ENCODE peak calls at places on chromosome 21, in ten cellular contexts. M is KBM-7, O is putamen, A is omental fat pad, L is NCI-H446 treated with DMSO at 0.1 percent for 48 hours, C is lower leg skin, X is GM23248, F is left lung, I is NCI-H524, Z is erythroblast. D is an unnamed sample.

GRCh38 chr21:25818156-25818950 is 83.6 kb downstream of the GABPA start:
- DNase-seq in Z (no peak), X (no peak), A (no peak), I (no peak), M (no peak), F (no peak), C (no peak), L (no peak), O (no peak), D (no peak)

GRCh38 chr21:43956667-43957030 is 55.5 kb upstream of the TRAPPC10 start:
- DNase-seq in X (no peak), C (no peak), Z (no peak), M (no peak), F (peak), I (no peak), O (no peak), L (no peak), A (no peak), D (no peak)

GRCh38 chr21:40120944-40121575 is 253.8 kb downstream of the PCP4 start:
- DNase-seq in L (no peak), O (no peak), X (peak), A (no peak), M (peak), C (no peak), I (peak), F (no peak), Z (peak), D (no peak)

GRCh38 chr21:36381841-36382589 is 3.2 kb upstream of the CHAF1B start:
- DNase-seq in F (no peak), I (no peak), A (no peak), O (no peak), Z (peak), L (no peak), M (no peak), C (no peak), X (peak), D (no peak)

GRCh38 chr21:28337319-28337718 is 655.4 kb downstream of the LTN1 start:
- DNase-seq in M (peak), A (no peak), L (peak), O (peak), Z (peak), I (peak), F (no peak), X (peak), C (no peak), D (no peak)

GRCh38 chr21:42125571-42126544 is 54.7 kb downstream of the UMODL1 start:
- DNase-seq in M (peak), L (no peak), O (no peak), Z (no peak), C (no peak), A (no peak), I (peak), F (peak), X (peak), D (peak)

GRCh38 chr21:37196847-37197246 is 70.3 kb downstream of the VPS26C start:
- DNase-seq in O (no peak), F (no peak), M (no peak), A (no peak), C (no peak), I (no peak), Z (no peak), X (no peak), L (no peak), D (no peak)

GRCh38 chr21:45326169-45326833 is 38.6 kb upstream of the POFUT2 start:
- DNase-seq in C (no peak), I (peak), O (peak), M (no peak), Z (no peak), X (peak), L (no peak), F (peak), A (no peak), D (no peak)

GRCh38 chr21:35234725-35235124 is 185.6 kb upstream of the RUNX1 start:
- DNase-seq in Z (no peak), M (peak), A (no peak), I (no peak), L (no peak), X (no peak), F (no peak), O (no peak), C (no peak), D (no peak)

GRCh38 chr21:39004776-39005605 is 178.3 kb downstream of the PSMG1 start:
- DNase-seq in L (no peak), O (peak), A (no peak), Z (peak), C (no peak), I (no peak), X (no peak), M (peak), F (no peak), D (no peak)

GRCh38 chr21:46036696-46037337 is 55.2 kb downstream of the COL6A1 start:
- DNase-seq in O (no peak), A (no peak), I (no peak), L (no peak), Z (no peak), X (no peak), M (no peak), C (no peak), F (no peak), D (no peak)

GRCh38 chr21:20451051-20451450 is 547.2 kb upstream of the NCAM2 start:
- DNase-seq in X (no peak), A (no peak), M (no peak), Z (no peak), L (no peak), I (no peak), O (no peak), C (no peak), F (no peak), D (no peak)

GRCh38 chr21:29827647-29828046 is 112.1 kb downstream of the GRIK1 start:
- DNase-seq in L (no peak), F (no peak), A (no peak), M (no peak), I (no peak), O (no peak), C (no peak), Z (no peak), X (no peak), D (no peak)

GRCh38 chr21:29390778-29391177 is 92.1 kb downstream of the BACH1 start:
- DNase-seq in F (no peak), Z (no peak), L (no peak), C (no peak), I (no peak), X (no peak), O (no peak), A (no peak), M (no peak), D (no peak)

GRCh38 chr21:25759573-25759972 is 24.8 kb downstream of the GABPA start:
- DNase-seq in C (no peak), F (no peak), I (no peak), L (no peak), Z (no peak), A (no peak), M (no peak), O (no peak), X (peak), D (no peak)

GRCh38 chr21:41610042-41610839 is 102.3 kb upstream of the TMPRSS2 start:
- DNase-seq in F (no peak), C (no peak), X (peak), Z (peak), A (no peak), O (no peak), M (peak), L (no peak), I (peak), D (peak)

GRCh38 chr21:43305811-43306311 is 121.1 kb downstream of the SIK1 start:
- DNase-seq in L (no peak), A (no peak), Z (no peak), M (no peak), F (peak), C (no peak), X (no peak), O (no peak), I (no peak), D (no peak)

GRCh38 chr21:43333301-43334062 is 93.4 kb downstream of the SIK1 start:
- DNase-seq in M (no peak), C (no peak), A (peak), Z (no peak), X (peak), O (no peak), L (no peak), F (peak), I (no peak), D (no peak)

GRCh38 chr21:18529253-18529652 is 125.7 kb upstream of the TMPRSS15 start:
- DNase-seq in F (no peak), C (no peak), I (peak), M (no peak), Z (no peak), A (no peak), L (peak), O (no peak), X (peak), D (no peak)

GRCh38 chr21:37636152-37636860 is 269.7 kb downstream of the DYRK1A start:
- DNase-seq in M (no peak), O (no peak), F (no peak), Z (no peak), A (no peak), X (peak), C (no peak), I (no peak), L (no peak), D (no peak)

GRCh38 chr21:15857740-15858139 is 128.0 kb downstream of the USP25 start:
- DNase-seq in A (no peak), O (no peak), M (no peak), I (no peak), L (no peak), C (no peak), Z (no peak), F (no peak), X (no peak), D (no peak)

GRCh38 chr21:17279663-17280062 is 233.2 kb upstream of the CXADR start:
- DNase-seq in O (no peak), I (no peak), C (no peak), X (no peak), L (no peak), F (no peak), A (no peak), Z (no peak), M (no peak), D (no peak)

GRCh38 chr21:36105327-36105842 is 29.5 kb upstream of the CBR3 start:
- DNase-seq in Z (no peak), M (no peak), C (no peak), X (no peak), F (no peak), A (no peak), L (no peak), I (no peak), O (no peak), D (no peak)

GRCh38 chr21:43864313-43864805 is 664 bp upstream of the AGPAT3 start:
- DNase-seq in C (no peak), M (peak), I (peak), X (peak), O (no peak), Z (peak), F (peak), L (no peak), A (no peak), D (peak)

GRCh38 chr21:43754948-43755781 is 20.9 kb downstream of the CSTB start:
- DNase-seq in A (no peak), C (no peak), I (peak), X (no peak), Z (no peak), O (no peak), L (no peak), M (no peak), F (no peak), D (no peak)

GRCh38 chr21:41133896-41134522 is 34.0 kb upstream of the BACE2 start:
- DNase-seq in X (peak), F (no peak), L (no peak), C (no peak), A (no peak), Z (peak), M (peak), O (no peak), I (peak), D (peak)

GRCh38 chr21:17491716-17492414 is 21.0 kb upstream of the CXADR start:
- DNase-seq in M (peak), Z (no peak), I (no peak), L (no peak), A (no peak), X (peak), C (peak), O (no peak), F (no peak), D (no peak)

GRCh38 chr21:37828515-37828914 is 87.7 kb downstream of the KCNJ6 start:
- DNase-seq in M (no peak), O (no peak), A (no peak), Z (no peak), X (no peak), F (peak), C (no peak), I (peak), L (peak), D (peak)

GRCh38 chr21:42750737-42751530 is 97.5 kb downstream of the PDE9A start:
- DNase-seq in Z (no peak), O (no peak), F (peak), A (no peak), X (no peak), I (no peak), M (no peak), C (no peak), L (no peak), D (no peak)

D was measured in WERI-Rb-1.